ENCODE peak calls at places on chromosomes 11 and 22, in ten cellular contexts. F is chondrocyte, K is epithelial cell of proximal tubule, V is body of pancreas, I is GM12865, H is right atrium auricular region, X is uterus, B is adrenal gland, P is esophagus muscularis mucosa, D is hepatocyte. N is an unnamed sample.

GRCh38 chr11:75523189-75523588 is 2.6 kb downstream of the GDPD5 start:
- DNase-seq in F (no peak), K (no peak), V (peak; percentile 36), I (peak; percentile 50), H (no peak), X (no peak), B (no peak), P (no peak), D (no peak), N (no peak)

GRCh38 chr22:38632528-38632927 is 23.7 kb downstream of the FAM227A start:
- DNase-seq in F (no peak), K (no peak), V (no peak), I (no peak), H (no peak), X (no peak), B (no peak), P (no peak), D (no peak), N (no peak)

GRCh38 chr11:90251599-90251998 is 28.8 kb upstream of the CHORDC1 start:
- DNase-seq in F (no peak), K (no peak), V (no peak), I (no peak), H (no peak), X (no peak), B (no peak), P (no peak), D (no peak), N (no peak)

GRCh38 chr11:81967242-81967641 is 766.4 kb downstream of the FAM181B start:
- DNase-seq in F (no peak), K (no peak), V (no peak), I (no peak), H (no peak), X (no peak), B (no peak), P (no peak), D (no peak), N (no peak)

GRCh38 chr11:44950036-44950624 is 553 bp downstream of the TP53I11 start:
- DNase-seq in F (no peak), K (no peak), V (no peak), I (no peak), H (no peak), X (peak; percentile 42), B (peak; percentile 19), P (no peak), D (peak; percentile 60), N (peak; percentile 31)

GRCh38 chr11:65911682-65912568 is 6.9 kb downstream of the C11orf68 start:
- DNase-seq in F (no peak), K (no peak), V (no peak), I (no peak), H (no peak), X (peak; percentile 79), B (peak; percentile 50), P (no peak), D (peak; percentile 68), N (peak; percentile 44)

GRCh38 chr11:48538991-48539390 is 50.4 kb downstream of the OR4A47 start:
- DNase-seq in F (no peak), K (no peak), V (no peak), I (no peak), H (no peak), X (no peak), B (no peak), P (no peak), D (no peak), N (no peak)

GRCh38 chr22:18063311-18063710 is 14.5 kb upstream of the PEX26 start:
- DNase-seq in F (peak; percentile 18), K (no peak), V (no peak), I (no peak), H (no peak), X (no peak), B (no peak), P (no peak), D (no peak), N (no peak)

GRCh38 chr22:32661296-32661695 is 140.2 kb upstream of the TIMP3 start:
- DNase-seq in F (no peak), K (no peak), V (peak; percentile 10), I (no peak), H (peak; percentile 89), X (peak; percentile 62), B (no peak), P (no peak), D (peak; percentile 24), N (peak; percentile 55)

GRCh38 chr22:36619797-36620390 is 83.7 kb downstream of the CACNG2 start:
- DNase-seq in F (no peak), K (no peak), V (no peak), I (no peak), H (no peak), X (no peak), B (no peak), P (no peak), D (no peak), N (no peak)

DNA sequence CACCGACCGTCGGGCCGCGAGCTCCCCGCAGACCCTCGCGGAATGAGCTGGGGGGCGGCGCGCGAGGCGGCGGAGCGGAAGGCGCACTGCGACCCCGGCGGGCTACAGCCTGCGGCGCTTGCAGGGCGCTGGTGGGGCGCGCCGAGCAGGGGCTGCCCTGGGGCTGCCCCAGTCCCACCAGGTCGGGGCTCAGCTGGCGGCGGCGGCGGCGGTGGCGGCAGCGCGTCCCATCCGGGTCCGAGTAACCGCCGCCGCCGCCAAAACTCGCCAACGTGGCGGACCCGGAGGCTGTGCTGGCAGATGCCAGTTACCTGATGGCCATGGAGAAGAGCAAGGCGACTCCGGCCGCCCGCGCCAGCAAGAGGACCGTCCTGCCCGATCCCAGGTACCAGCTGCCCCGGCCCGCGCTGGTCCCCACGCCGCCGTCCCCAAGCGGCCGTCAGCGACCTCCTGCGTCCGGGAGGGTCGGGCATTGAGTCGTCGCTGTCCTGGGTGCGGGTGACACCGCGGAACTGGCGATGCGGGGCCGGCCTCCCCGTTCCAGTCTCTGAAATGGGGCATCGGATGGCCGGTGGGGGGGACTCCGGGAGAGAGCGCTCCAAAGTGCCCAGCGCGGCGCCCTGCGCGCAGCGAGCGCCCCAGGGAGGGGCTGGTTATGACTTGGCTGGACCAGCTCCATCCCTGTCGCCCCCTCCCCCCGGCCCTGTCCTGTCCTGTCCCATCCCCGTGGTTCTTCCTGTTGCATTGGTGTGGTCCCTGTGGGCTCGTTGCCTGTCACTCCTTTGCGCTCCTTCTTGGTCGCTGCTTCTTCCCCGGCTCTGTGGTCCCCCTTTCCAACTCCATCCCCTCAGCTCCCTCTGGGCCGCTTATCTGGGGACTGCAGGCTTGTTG is 63.5 kb downstream of the CRYBB2 start:
- DNase-seq in F (no peak), K (no peak), V (no peak), I (no peak), H (no peak), X (no peak), B (no peak), P (no peak), D (peak; percentile 4), N (no peak)
- TF ChIP-seq CTCF in F (no peak), K (no peak), V (no peak), I (no peak), H (no peak), X (no peak), B (no peak), P (no peak), D (no peak), N (no peak)

DNA sequence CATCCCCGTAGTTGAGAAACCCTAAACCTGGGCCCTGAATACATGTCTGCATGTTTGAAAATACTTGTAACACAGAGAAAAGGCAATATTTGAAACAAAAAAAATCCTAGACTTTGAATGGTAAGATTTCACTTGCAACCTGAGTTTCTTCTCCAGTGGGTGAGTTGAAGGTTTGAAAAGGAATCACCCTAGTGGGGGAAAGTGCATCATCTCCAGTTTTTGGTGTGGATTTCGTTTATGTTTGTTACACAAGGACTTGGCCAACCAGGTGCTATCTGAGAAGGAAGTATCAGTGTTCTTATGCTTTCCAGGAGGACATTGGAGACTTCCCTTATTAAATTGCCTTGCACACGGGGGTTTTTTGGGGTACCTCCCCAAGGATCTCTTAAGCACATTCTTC is 90.4 kb downstream of the ABTB2 start:
- DNase-seq in F (no peak), K (no peak), V (no peak), I (no peak), H (no peak), X (no peak), B (no peak), P (no peak), D (no peak), N (no peak)
- TF ChIP-seq CTCF in F (no peak), K (no peak), V (no peak), I (no peak), H (no peak), X (no peak), B (no peak), P (no peak), D (no peak), N (no peak)

DNA sequence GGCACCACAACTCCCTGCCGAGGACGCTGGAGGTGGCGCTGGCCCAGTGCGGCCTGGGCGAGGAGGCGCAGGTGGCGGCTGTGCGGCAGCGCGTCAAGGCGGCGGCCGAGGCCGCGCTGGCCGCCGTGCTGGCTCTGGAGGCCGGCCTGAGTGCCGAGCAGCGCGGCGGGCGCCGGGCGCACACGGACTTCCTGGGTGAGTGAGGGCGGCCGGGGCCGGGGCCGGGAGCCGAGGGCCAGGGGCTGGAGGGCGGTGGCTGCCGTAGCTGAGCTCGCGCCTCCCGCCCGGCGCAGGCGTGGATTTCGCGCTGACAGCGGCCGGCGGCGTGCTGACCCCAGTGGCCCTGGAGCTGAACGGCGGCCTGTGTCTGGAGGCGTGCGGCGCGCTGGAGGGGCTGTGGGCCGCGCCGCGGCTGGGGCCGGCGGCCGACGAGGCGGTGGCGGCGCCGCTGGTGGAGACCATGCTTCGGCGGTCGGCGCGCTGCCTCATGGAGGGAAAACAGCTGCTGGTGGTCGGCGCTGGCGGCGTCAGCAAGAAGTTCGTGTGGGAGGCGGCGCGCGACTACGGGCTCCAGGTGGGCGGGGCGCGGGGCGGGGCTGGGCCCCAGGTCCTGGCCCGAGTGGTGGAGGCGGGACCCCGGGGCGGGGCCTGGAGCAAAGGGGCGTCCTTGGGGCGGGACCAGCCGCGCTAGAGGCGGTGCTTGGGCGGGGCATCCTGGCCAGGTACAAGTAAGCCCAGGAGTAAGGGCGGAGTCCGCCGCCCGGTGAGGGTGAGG is 5.4 kb downstream of the CARNS1 start:
- DNase-seq in F (no peak), K (no peak), V (peak; percentile 97), I (peak; percentile 97), H (peak; percentile 97), X (peak; percentile 96), B (peak; percentile 97), P (peak; percentile 98), D (peak; percentile 99), N (peak; percentile 92)
- TF ChIP-seq CTCF in F (no peak), K (no peak), V (no peak), I (no peak), H (no peak), X (peak; percentile 38), B (no peak), P (no peak), D (no peak), N (peak; percentile 46)

GRCh38 chr11:64523456-64524187 is 67.4 kb upstream of the SLC22A12 start:
- DNase-seq in F (no peak), K (no peak), V (no peak), I (no peak), H (no peak), X (no peak), B (no peak), P (no peak), D (no peak), N (no peak)
- TF ChIP-seq CTCF in F (no peak), K (no peak), V (no peak), I (no peak), H (no peak), X (no peak), B (no peak), P (no peak), D (no peak), N (no peak)

N was measured in tibial nerve.